ENCODE peak calls at places on chromosomes 6 and 20, in four cellular contexts. T is esophagus muscularis mucosa, H is LNCaP clone FGC, Z is activated B cell treated with CpG ODN at 0.5 μM for 24 hours. J is an unnamed sample.

GRCh38 chr20:1456300-1456699 is 10.3 kb downstream of the NSFL1C start:
- DNase-seq in T (no peak), Z (no peak), H (no peak), J (no peak)

GRCh38 chr20:62378215-62378614 is 8.7 kb upstream of the RPS21 start:
- DNase-seq in H (no peak), Z (no peak), T (no peak), J (no peak)

GRCh38 chr6:81842254-81842653 is 89.8 kb upstream of the TENT5A start:
- DNase-seq in Z (no peak), T (no peak), H (no peak), J (no peak)

GRCh38 chr20:40676466-40676865 is 12.6 kb downstream of the MAFB start:
- DNase-seq in H (no peak), Z (no peak), T (no peak), J (no peak)

GRCh38 chr20:59223750-59224149 is 60.1 kb downstream of the ZNF831 start:
- DNase-seq in T (peak; percentile 80), Z (no peak), H (no peak), J (no peak)

GRCh38 chr6:10237284-10238043 is 177.4 kb downstream of the TFAP2A start:
- DNase-seq in Z (no peak), H (no peak), T (no peak), J (no peak)

GRCh38 chr20:46159101-46159897 is 41.2 kb downstream of the CD40 start:
- DNase-seq in T (no peak), Z (no peak), H (no peak), J (no peak)

GRCh38 chr20:25356294-25356933 is 34.2 kb downstream of the ABHD12 start:
- DNase-seq in Z (no peak), H (no peak), T (no peak), J (peak; percentile 66)

GRCh38 chr6:66838764-66839163 is 1131.7 kb upstream of the EYS start:
- DNase-seq in T (no peak), H (no peak), Z (no peak), J (no peak)

GRCh38 chr6:31541059-31541657 is 645 bp downstream of the DDX39B start:
- DNase-seq in T (no peak), Z (peak; percentile 33), H (peak; percentile 35), J (no peak)

GRCh38 chr6:27280064-27280539 is 32.0 kb downstream of the POM121L2 start:
- DNase-seq in T (no peak), Z (no peak), H (no peak), J (no peak)

GRCh38 chr6:15555101-15556038 is 107.5 kb downstream of the DTNBP1 start:
- DNase-seq in T (no peak), H (no peak), Z (no peak), J (peak; percentile 1)

GRCh38 chr20:6769953-6770831 is 2.7 kb downstream of the BMP2 start:
- DNase-seq in T (no peak), Z (no peak), H (no peak), J (no peak)

GRCh38 chr6:109944448-109944847 is 33.7 kb upstream of the GPR6 start:
- DNase-seq in H (no peak), Z (no peak), T (no peak), J (no peak)

GRCh38 chr6:113805836-113806500 is 51.2 kb upstream of the MARCKS start:
- DNase-seq in T (no peak), Z (no peak), H (no peak), J (no peak)

GRCh38 chr20:44618318-44618731 is 33.2 kb downstream of the ADA start:
- DNase-seq in Z (no peak), H (no peak), T (no peak), J (no peak)

GRCh38 chr6:54695815-54696214 is 150.8 kb upstream of the FAM83B start:
- DNase-seq in Z (no peak), T (no peak), H (no peak), J (no peak)

GRCh38 chr6:90790696-90791095 is 203.8 kb upstream of the MAP3K7 start:
- DNase-seq in Z (no peak), H (no peak), T (no peak), J (no peak)

GRCh38 chr6:10051283-10051682 is 363.6 kb downstream of the TFAP2A start:
- DNase-seq in T (no peak), Z (no peak), H (no peak), J (no peak)

GRCh38 chr20:43666376-43667328 is at the start of gene MYBL2:
- DNase-seq in T (no peak), H (peak; percentile 15), Z (peak; percentile 77), J (peak; percentile 87)

GRCh38 chr20:51533291-51534172 is 9.0 kb downstream of the NFATC2 start:
- DNase-seq in T (no peak), Z (no peak), H (no peak), J (no peak)

GRCh38 chr6:131451330-131452195 is 121.5 kb upstream of the ARG1 start:
- DNase-seq in Z (no peak), T (no peak), H (no peak), J (no peak)

GRCh38 chr6:169571123-169571962 is 130.5 kb downstream of the WDR27 start:
- DNase-seq in T (no peak), Z (no peak), H (no peak), J (no peak)

GRCh38 chr6:27138837-27139752 is 108.4 kb upstream of the PRSS16 start:
- DNase-seq in T (no peak), Z (peak; percentile 59), H (no peak), J (no peak)

GRCh38 chr20:1122388-1123315 is 4.2 kb downstream of the PSMF1 start:
- DNase-seq in H (peak; percentile 91), Z (no peak), T (no peak), J (no peak)

GRCh38 chr6:152050451-152051195 is 243.1 kb downstream of the ESR1 start:
- DNase-seq in T (no peak), H (no peak), Z (no peak), J (no peak)

GRCh38 chr6:33794910-33795615 is 6.1 kb upstream of the LEMD2 start:
- DNase-seq in T (no peak), H (no peak), Z (no peak), J (no peak)

GRCh38 chr6:10402648-10403311 is 12.1 kb downstream of the TFAP2A start:
- DNase-seq in H (no peak), Z (no peak), T (no peak), J (no peak)

GRCh38 chr6:79804732-79805131 is 142.6 kb downstream of the ELOVL4 start:
- DNase-seq in H (no peak), Z (no peak), T (no peak), J (no peak)

GRCh38 chr6:8088886-8089285 is 13.5 kb downstream of the EEF1E1 start:
- DNase-seq in T (no peak), H (no peak), Z (no peak), J (no peak)

GRCh38 chr20:6140947-6141346 is 18.1 kb upstream of the FERMT1 start:
- DNase-seq in T (no peak), H (no peak), Z (no peak), J (peak; percentile 62)

GRCh38 chr6:150153905-150154492 is 11.2 kb downstream of the PPP1R14C start:
- DNase-seq in Z (no peak), H (no peak), T (no peak), J (no peak)

GRCh38 chr20:61744691-61745396 is 320.8 kb downstream of the TAF4 start:
- DNase-seq in H (no peak), T (no peak), Z (no peak), J (no peak)

GRCh38 chr20:40763646-40764295 is 74.7 kb upstream of the MAFB start:
- DNase-seq in Z (no peak), T (no peak), H (no peak), J (no peak)

GRCh38 chr6:41964201-41964887 is 22.7 kb upstream of the CCND3 start:
- DNase-seq in H (no peak), T (no peak), Z (no peak), J (no peak)

GRCh38 chr6:41966214-41966920 is 24.8 kb upstream of the CCND3 start:
- DNase-seq in Z (no peak), T (no peak), H (no peak), J (no peak)

GRCh38 chr6:41965429-41966213 is 24.0 kb upstream of the CCND3 start:
- DNase-seq in H (no peak), T (no peak), Z (no peak), J (no peak)

GRCh38 chr6:41960026-41960425 is 18.4 kb upstream of the CCND3 start:
- DNase-seq in Z (no peak), H (no peak), T (no peak), J (no peak)

DNA sequence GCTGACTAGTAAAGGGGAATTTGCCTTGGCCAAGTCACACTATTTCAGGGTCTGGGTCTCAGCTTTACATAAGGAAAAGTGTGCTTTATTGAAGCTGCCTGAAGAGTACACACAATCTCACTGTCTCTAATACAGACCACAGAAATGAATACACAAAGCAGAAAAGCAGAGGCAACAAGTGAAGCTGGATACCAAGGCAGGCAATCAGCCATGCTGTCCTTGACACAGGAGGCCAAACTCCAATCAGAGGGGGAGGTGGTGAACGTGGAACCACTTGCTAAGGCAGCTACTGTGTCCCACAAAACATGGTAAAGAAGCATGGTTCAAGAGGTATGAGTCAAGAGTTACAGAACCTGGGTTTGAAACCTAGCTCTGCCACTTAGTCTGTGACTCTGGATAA is 21.8 kb upstream of the CCND3 start:
- DNase-seq in H (no peak), T (no peak), Z (no peak), J (no peak)
- TF ChIP-seq CTCF in H (no peak), T (no peak), Z (no peak), J (no peak)

GRCh38 chr6:165049362-165049761 is 260.0 kb downstream of the C6orf118 start:
- DNase-seq in Z (no peak), H (peak; percentile 52), T (no peak), J (no peak)
- TF ChIP-seq CTCF in Z (no peak), H (peak; percentile 84), T (peak; percentile 9), J (no peak)

DNA sequence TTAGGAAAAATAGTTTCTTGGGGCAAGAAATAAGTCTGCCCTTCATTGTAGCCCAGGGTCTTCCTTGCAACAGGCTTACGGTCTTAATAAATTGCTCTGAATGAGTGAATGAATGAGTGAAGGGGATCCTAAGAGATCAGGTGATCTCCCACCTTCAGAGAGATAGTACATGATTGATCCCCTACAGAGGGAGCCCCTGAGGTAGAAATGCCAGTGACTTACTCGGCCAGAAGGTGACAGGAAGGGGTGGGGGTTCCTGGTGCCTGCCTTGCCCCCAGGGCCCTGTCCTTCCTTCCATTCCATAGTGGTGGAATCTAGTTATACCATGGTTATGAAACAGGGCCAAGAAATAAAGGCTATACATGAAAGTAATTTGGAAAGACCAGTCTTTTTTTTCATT is 215.3 kb upstream of the SSTR4 start:
- DNase-seq in H (no peak), T (no peak), Z (no peak), J (no peak)
- TF ChIP-seq CTCF in H (no peak), T (no peak), Z (no peak), J (no peak)

GRCh38 chr6:167247814-167248595 is 43.1 kb upstream of the UNC93A start:
- DNase-seq in H (no peak), Z (no peak), T (no peak), J (no peak)
- TF ChIP-seq CTCF in H (no peak), Z (no peak), T (no peak), J (no peak)